ENCODE peak calls at places on chromosome 16, in seven cellular contexts. B is AG04449, F is fibroblast of the aortic adventitia, V is bronchial epithelial cell, W is tibial artery, Z is activated B cell treated with CpG ODN at 0.5 μM for 24 hours, D is NB4. P is an unnamed sample.

GRCh38 chr16:66620419-66620775 is 15.9 kb downstream of the CMTM3 start:
- DNase-seq in B (no peak), W (peak), Z (no peak), D (no peak), V (no peak), F (no peak), P (no peak)

GRCh38 chr16:75027520-75028300 is 28.9 kb downstream of the ZNRF1 start:
- DNase-seq in V (no peak), B (no peak), D (no peak), Z (no peak), W (no peak), F (no peak), P (no peak)

GRCh38 chr16:11236855-11237254 is 19.1 kb downstream of the SOCS1 start:
- DNase-seq in V (no peak), D (peak), Z (no peak), W (no peak), F (no peak), B (no peak), P (no peak)

GRCh38 chr16:17370233-17371013 is 100.3 kb downstream of the XYLT1 start:
- DNase-seq in D (peak), V (no peak), W (no peak), B (no peak), Z (no peak), F (peak), P (no peak)

GRCh38 chr16:87878704-87879103 is 9.4 kb upstream of the SLC7A5 start:
- DNase-seq in F (no peak), W (no peak), B (no peak), D (no peak), V (no peak), Z (no peak), P (no peak)

GRCh38 chr16:3149193-3149530 is 14.3 kb downstream of the ZNF213 start:
- DNase-seq in B (no peak), V (no peak), Z (no peak), D (no peak), F (no peak), W (no peak), P (no peak)

GRCh38 chr16:9007177-9007794 is 43.6 kb upstream of the USP7 start:
- DNase-seq in V (no peak), Z (no peak), W (no peak), D (peak), F (peak), B (no peak), P (no peak)

GRCh38 chr16:51151435-51151950 is 423 bp upstream of the SALL1 start:
- DNase-seq in B (no peak), F (peak), W (no peak), Z (no peak), V (no peak), D (no peak), P (no peak)

GRCh38 chr16:19515765-19516164 is 6.1 kb downstream of the GDE1 start:
- DNase-seq in Z (no peak), B (no peak), V (peak), W (no peak), D (no peak), F (no peak), P (no peak)

GRCh38 chr16:88383401-88384221 is 852 bp downstream of the ZNF469 start:
- DNase-seq in B (no peak), F (peak), D (no peak), W (peak), V (no peak), Z (peak), P (peak)

GRCh38 chr16:66190411-66190810 is 176.1 kb upstream of the CDH5 start:
- DNase-seq in D (no peak), V (no peak), W (no peak), B (no peak), F (no peak), Z (no peak), P (no peak)

GRCh38 chr16:66714659-66715307 is 18.2 kb upstream of the CMTM4 start:
- DNase-seq in W (no peak), F (no peak), Z (no peak), B (no peak), V (peak), D (no peak), P (no peak)

GRCh38 chr16:82643936-82644630 is 17.3 kb downstream of the CDH13 start:
- DNase-seq in B (no peak), W (no peak), V (no peak), Z (no peak), D (no peak), F (no peak), P (no peak)

GRCh38 chr16:6035161-6035560 is 937.6 kb upstream of the EEF2KMT start:
- DNase-seq in F (no peak), D (no peak), V (no peak), W (no peak), B (no peak), Z (no peak), P (no peak)

GRCh38 chr16:87305505-87306391 is 11.4 kb downstream of the C16orf95 start:
- DNase-seq in B (peak), V (no peak), Z (no peak), F (no peak), W (no peak), D (peak), P (no peak)

DNA sequence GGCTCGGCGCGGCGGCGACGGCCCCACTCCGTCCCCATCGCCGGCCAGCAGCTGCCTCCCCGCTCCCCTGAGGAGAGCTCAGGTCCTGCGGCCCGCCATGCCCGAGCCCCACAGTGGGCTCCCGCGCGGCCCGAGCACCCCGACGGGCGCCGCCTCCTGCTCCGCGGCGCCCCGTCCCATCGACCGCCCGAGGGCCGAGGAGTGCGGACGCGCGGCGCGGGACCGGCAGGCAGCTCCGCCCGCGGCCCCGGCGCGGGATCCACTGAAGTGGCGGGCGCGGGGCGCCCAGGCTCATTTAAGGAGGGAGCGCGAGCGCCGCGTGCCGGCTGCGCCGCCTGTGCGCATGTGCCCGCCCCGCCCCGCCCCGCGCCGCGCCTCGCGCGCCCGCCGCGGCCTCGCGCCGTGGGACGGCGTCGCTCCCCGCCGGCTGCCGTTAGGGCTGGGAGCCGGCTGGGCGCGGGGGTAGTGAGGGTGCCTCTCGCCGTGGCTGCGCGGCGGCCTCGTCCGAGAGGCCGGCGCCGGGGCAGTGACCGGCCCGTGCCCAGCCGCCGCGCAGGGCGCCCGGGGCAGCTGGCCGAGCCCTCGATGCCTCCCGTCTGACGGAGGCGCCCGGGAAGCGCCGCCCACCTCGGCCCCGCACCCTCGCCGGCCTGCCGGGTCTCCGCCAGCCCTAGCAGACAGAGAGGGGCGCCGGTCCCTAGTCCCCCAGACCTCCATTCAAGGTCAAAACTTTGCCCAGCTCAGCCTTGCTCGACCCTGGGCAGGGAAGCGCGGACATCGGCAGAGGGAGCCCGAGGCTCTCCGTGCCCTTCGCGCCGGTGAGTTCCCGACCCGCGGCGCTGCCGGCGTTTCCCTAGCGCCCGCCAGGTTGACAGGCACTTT is at the start of gene NETO2:
- DNase-seq in D (peak), F (peak), W (peak), B (no peak), Z (peak), V (no peak), P (peak)
- TF ChIP-seq CTCF in D (peak), F (peak), W (peak), B (peak), Z (no peak), V (peak), P (peak)

DNA sequence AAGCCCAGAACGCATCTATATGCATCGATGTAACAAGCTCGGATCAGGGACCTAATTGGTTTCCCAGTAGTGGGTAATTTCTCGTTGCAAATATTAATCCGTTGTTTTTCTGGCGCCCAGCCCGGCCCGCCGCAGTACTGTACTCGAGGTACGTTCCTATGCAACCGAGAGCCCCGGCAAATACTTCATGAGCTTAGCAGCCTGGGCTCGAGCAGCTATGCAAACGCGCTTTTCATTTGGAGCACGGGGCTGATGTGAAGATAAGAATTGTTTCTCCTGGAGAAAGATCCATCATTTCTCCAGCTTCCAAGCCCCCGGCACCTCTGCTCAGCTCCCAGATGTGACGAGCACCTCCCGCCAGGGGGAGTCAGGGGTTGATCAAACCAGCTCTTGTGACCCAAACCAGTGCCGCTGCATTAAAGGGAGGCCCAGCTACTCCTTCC is 229.8 kb downstream of the KATNIP start:
- DNase-seq in D (no peak), V (peak), F (peak), B (no peak), W (no peak), Z (no peak), P (no peak)
- TF ChIP-seq CTCF in D (no peak), V (peak), F (peak), B (peak), W (no peak), Z (no peak), P (peak)

DNA sequence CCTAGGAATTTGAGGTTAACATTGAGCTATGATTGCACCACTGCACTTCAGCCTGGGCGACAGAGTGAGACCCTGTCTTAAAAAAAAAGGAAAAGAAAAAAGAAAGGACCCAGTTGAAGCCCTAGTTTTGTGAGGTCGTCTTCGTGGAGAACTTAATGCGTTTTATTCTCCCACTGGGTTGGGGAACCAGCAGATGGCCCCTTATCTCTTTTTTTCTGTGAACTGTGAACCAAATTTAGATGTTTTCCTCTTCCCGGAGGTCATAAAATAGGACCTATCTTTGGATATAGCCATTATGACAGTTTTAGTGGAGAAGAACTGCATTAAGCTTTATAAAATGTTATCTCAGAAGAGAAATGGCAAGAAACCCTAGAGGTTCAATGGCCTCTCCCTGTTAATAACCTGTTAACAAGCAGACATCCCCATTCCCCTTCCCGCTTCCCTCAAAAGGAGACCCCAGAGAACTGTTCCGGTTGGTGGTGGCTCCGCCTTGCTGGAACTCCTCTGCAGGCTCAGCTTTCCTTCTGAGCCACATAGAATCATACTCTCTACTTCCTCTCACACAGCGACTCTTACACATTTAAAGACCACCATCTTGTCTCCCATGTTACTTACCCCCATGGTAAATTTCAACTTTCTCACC is 23.6 kb downstream of the KIAA0513 start:
- DNase-seq in B (no peak), F (no peak), D (no peak), V (no peak), Z (no peak), W (no peak), P (no peak)
- TF ChIP-seq CTCF in B (no peak), F (no peak), D (no peak), V (no peak), Z (no peak), W (no peak), P (no peak)

GRCh38 chr16:68244481-68244902 is 681 bp upstream of the PLA2G15 start:
- DNase-seq in D (no peak), Z (no peak), V (no peak), B (no peak), F (no peak), W (no peak), P (no peak)
- TF ChIP-seq CTCF in D (no peak), Z (no peak), V (no peak), B (no peak), F (no peak), W (no peak), P (no peak)

DNA sequence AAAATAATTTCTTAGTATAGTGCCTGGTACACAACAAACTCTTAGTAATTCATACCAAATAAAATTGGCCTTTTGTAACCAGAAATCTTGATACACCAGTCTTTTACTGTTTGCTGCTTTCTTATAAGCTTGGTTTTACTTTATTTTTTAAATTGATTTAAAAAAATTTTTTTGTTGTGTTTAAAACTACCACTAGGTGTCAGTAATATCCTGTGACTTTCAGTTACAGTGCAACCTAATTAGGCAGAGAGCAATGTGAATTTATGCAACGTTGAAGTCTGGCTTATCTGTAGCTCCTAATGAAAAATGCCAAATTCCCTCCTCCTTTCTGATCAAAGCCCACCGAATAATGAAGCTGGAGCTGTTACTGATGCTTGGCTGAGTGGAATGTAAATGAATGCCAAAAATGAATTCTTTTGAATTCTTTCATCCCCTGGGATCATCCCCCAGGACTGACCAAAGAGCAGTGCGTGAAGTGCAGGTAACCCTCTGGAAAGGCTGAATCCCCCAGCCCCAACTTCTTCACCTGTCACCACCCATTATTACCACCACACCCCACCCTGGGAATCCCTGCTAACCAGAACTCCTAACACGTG is 3.8 kb downstream of the ERCC4 start:
- DNase-seq in B (no peak), Z (no peak), V (peak), W (no peak), D (peak), F (peak), P (no peak)
- TF ChIP-seq CTCF in B (no peak), Z (peak), V (peak), W (peak), D (no peak), F (peak), P (peak)

GRCh38 chr16:30092373-30093010 is 768 bp upstream of the TBX6 start:
- DNase-seq in D (peak), W (peak), Z (peak), F (peak), B (no peak), V (peak), P (peak)
- TF ChIP-seq CTCF in D (peak), W (no peak), Z (no peak), F (peak), B (peak), V (peak), P (peak)

GRCh38 chr16:29854520-29855100 is 8.4 kb downstream of the CDIPT start:
- DNase-seq in W (no peak), D (no peak), F (no peak), Z (no peak), B (no peak), V (no peak), P (no peak)
- TF ChIP-seq CTCF in W (no peak), D (no peak), F (no peak), Z (no peak), B (no peak), V (no peak), P (no peak)

DNA sequence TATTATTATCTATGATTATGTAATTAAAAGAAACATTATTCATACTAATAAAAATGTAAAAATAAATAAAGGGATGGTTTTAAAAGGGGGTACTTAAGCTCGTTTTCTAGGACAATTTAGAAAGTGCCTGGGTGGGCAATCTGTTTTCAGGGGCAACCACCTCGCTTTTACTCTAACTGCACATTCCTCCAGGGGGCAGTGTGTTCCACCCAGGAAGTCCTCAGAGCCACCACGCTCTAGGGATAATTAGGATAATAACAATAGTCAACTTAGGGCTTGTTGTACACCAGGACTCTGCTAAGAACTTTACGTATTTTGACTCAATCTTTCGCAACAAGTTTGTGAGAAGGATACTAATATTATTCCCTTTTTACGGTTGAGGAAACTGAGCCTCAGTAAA is 396.7 kb upstream of the MAF start:
- DNase-seq in Z (no peak), D (peak), F (no peak), W (no peak), B (no peak), V (peak), P (no peak)
- TF ChIP-seq CTCF in Z (no peak), D (peak), F (no peak), W (no peak), B (peak), V (peak), P (peak)

GRCh38 chr16:1071561-1072225 is 854 bp upstream of the SSTR5 start:
- DNase-seq in D (no peak), F (no peak), W (no peak), Z (no peak), V (no peak), B (no peak), P (no peak)
- TF ChIP-seq CTCF in D (no peak), F (no peak), W (no peak), Z (no peak), V (no peak), B (no peak), P (no peak)

DNA sequence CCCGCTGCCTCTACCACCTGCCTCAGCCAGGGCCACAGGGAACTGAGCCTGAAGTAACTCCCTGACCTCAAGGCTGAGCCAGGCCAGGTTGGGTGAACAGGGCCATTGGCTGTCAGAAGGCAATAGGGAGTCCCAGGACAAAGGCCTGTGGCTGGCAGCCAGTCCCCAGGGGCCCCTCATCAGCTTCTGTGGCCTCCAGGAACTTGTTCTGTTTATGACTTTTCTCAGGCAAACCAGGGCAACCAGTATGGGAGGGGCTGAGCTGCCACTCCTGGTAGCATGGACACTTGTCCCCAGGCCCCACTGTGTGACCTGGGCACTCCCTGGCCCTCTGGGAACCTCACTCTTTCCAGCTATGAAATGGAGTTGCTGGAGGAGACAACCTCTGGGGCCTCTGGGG is 40.1 kb downstream of the CPNE2 start:
- DNase-seq in W (no peak), B (no peak), F (no peak), V (no peak), D (peak), Z (no peak), P (no peak)
- TF ChIP-seq CTCF in W (no peak), B (no peak), F (no peak), V (no peak), D (no peak), Z (no peak), P (no peak)

P was measured in D721Med.